ENCODE peak calls at places on chromosomes 4 and X, in ten cellular contexts. One of them, this sample, is unnamed.

GRCh38 chrX:7264399-7264798 is 116.4 kb upstream of the PUDP start:
- DNase-seq in HepG2: no peak
- DNase-seq in transverse colon: no peak
- DNase-seq in upper lobe of left lung: no peak
- DNase-seq in H1: no peak
- DNase-seq in prostate gland: no peak
- DNase-seq in GM12892: no peak
- DNase-seq in HL-60: no peak
- DNase-seq in HCT116: no peak
- DNase-seq in suprapubic skin: no peak
- DNase-seq in this sample: no peak

GRCh38 chrX:108167211-108167872 is 75.8 kb downstream of the ATG4A start:
- DNase-seq in HepG2: no peak
- DNase-seq in transverse colon: no peak
- DNase-seq in upper lobe of left lung: no peak
- DNase-seq in H1: no peak
- DNase-seq in prostate gland: no peak
- DNase-seq in GM12892: no peak
- DNase-seq in HL-60: no peak
- DNase-seq in HCT116: peak
- DNase-seq in suprapubic skin: no peak
- DNase-seq in this sample: no peak

GRCh38 chr4:113472864-113473263 is 288.7 kb downstream of the CAMK2D start:
- DNase-seq in HepG2: no peak
- DNase-seq in transverse colon: no peak
- DNase-seq in upper lobe of left lung: no peak
- DNase-seq in H1: no peak
- DNase-seq in prostate gland: no peak
- DNase-seq in GM12892: no peak
- DNase-seq in HL-60: no peak
- DNase-seq in HCT116: no peak
- DNase-seq in suprapubic skin: no peak
- DNase-seq in this sample: no peak

GRCh38 chrX:149505671-149506070 is 565 bp upstream of the IDS start:
- DNase-seq in HepG2: no peak
- DNase-seq in transverse colon: no peak
- DNase-seq in upper lobe of left lung: no peak
- DNase-seq in H1: no peak
- DNase-seq in prostate gland: no peak
- DNase-seq in GM12892: no peak
- DNase-seq in HL-60: no peak
- DNase-seq in HCT116: no peak
- DNase-seq in suprapubic skin: no peak
- DNase-seq in this sample: no peak

GRCh38 chr4:25769251-25769650 is 93.5 kb downstream of the SEL1L3 start:
- DNase-seq in HepG2: no peak
- DNase-seq in transverse colon: no peak
- DNase-seq in upper lobe of left lung: no peak
- DNase-seq in H1: no peak
- DNase-seq in prostate gland: no peak
- DNase-seq in GM12892: no peak
- DNase-seq in HL-60: no peak
- DNase-seq in HCT116: no peak
- DNase-seq in suprapubic skin: no peak
- DNase-seq in this sample: no peak

GRCh38 chr4:89788243-89789072 is 48.5 kb downstream of the SNCA start:
- DNase-seq in HepG2: no peak
- DNase-seq in transverse colon: no peak
- DNase-seq in upper lobe of left lung: no peak
- DNase-seq in H1: no peak
- DNase-seq in prostate gland: no peak
- DNase-seq in GM12892: no peak
- DNase-seq in HL-60: no peak
- DNase-seq in HCT116: no peak
- DNase-seq in suprapubic skin: no peak
- DNase-seq in this sample: no peak

GRCh38 chr4:16461362-16461761 is 235.1 kb upstream of the TAPT1 start:
- DNase-seq in HepG2: no peak
- DNase-seq in transverse colon: no peak
- DNase-seq in upper lobe of left lung: no peak
- DNase-seq in H1: no peak
- DNase-seq in prostate gland: no peak
- DNase-seq in GM12892: no peak
- DNase-seq in HL-60: no peak
- DNase-seq in HCT116: no peak
- DNase-seq in suprapubic skin: no peak
- DNase-seq in this sample: no peak

GRCh38 chrX:54483946-54484345 is 12.1 kb downstream of the FGD1 start:
- DNase-seq in HepG2: no peak
- DNase-seq in transverse colon: no peak
- DNase-seq in upper lobe of left lung: no peak
- DNase-seq in H1: no peak
- DNase-seq in prostate gland: no peak
- DNase-seq in GM12892: no peak
- DNase-seq in HL-60: no peak
- DNase-seq in HCT116: no peak
- DNase-seq in suprapubic skin: no peak
- DNase-seq in this sample: no peak

GRCh38 chr4:21203416-21203815 is 503.2 kb downstream of the PACRGL start:
- DNase-seq in HepG2: no peak
- DNase-seq in transverse colon: no peak
- DNase-seq in upper lobe of left lung: no peak
- DNase-seq in H1: no peak
- DNase-seq in prostate gland: no peak
- DNase-seq in GM12892: no peak
- DNase-seq in HL-60: no peak
- DNase-seq in HCT116: no peak
- DNase-seq in suprapubic skin: no peak
- DNase-seq in this sample: no peak

GRCh38 chr4:3519468-3520264 is 12.6 kb downstream of the LRPAP1 start:
- DNase-seq in HepG2: no peak
- DNase-seq in transverse colon: peak
- DNase-seq in upper lobe of left lung: peak
- DNase-seq in H1: no peak
- DNase-seq in prostate gland: no peak
- DNase-seq in GM12892: no peak
- DNase-seq in HL-60: no peak
- DNase-seq in HCT116: no peak
- DNase-seq in suprapubic skin: no peak
- DNase-seq in this sample: no peak

GRCh38 chr4:92186239-92186638 is 117.5 kb upstream of the GRID2 start:
- DNase-seq in HepG2: no peak
- DNase-seq in transverse colon: no peak
- DNase-seq in upper lobe of left lung: no peak
- DNase-seq in H1: no peak
- DNase-seq in prostate gland: no peak
- DNase-seq in GM12892: no peak
- DNase-seq in HL-60: no peak
- DNase-seq in HCT116: no peak
- DNase-seq in suprapubic skin: no peak
- DNase-seq in this sample: no peak

GRCh38 chrX:141180851-141181250 is 3.9 kb upstream of the LDOC1 start:
- DNase-seq in HepG2: no peak
- DNase-seq in transverse colon: no peak
- DNase-seq in upper lobe of left lung: no peak
- DNase-seq in H1: no peak
- DNase-seq in prostate gland: no peak
- DNase-seq in GM12892: no peak
- DNase-seq in HL-60: no peak
- DNase-seq in HCT116: no peak
- DNase-seq in suprapubic skin: no peak
- DNase-seq in this sample: no peak

GRCh38 chr4:54440394-54441223 is 211.5 kb downstream of the PDGFRA start:
- DNase-seq in HepG2: no peak
- DNase-seq in transverse colon: no peak
- DNase-seq in upper lobe of left lung: no peak
- DNase-seq in H1: no peak
- DNase-seq in prostate gland: no peak
- DNase-seq in GM12892: no peak
- DNase-seq in HL-60: no peak
- DNase-seq in HCT116: peak
- DNase-seq in suprapubic skin: no peak
- DNase-seq in this sample: no peak

GRCh38 chr4:37023504-37023903 is 221.0 kb upstream of the NWD2 start:
- DNase-seq in HepG2: no peak
- DNase-seq in transverse colon: no peak
- DNase-seq in upper lobe of left lung: no peak
- DNase-seq in H1: no peak
- DNase-seq in prostate gland: no peak
- DNase-seq in GM12892: no peak
- DNase-seq in HL-60: no peak
- DNase-seq in HCT116: no peak
- DNase-seq in suprapubic skin: no peak
- DNase-seq in this sample: no peak

GRCh38 chr4:188903995-188904394 is 764.8 kb downstream of the TRIML1 start:
- DNase-seq in HepG2: no peak
- DNase-seq in transverse colon: no peak
- DNase-seq in upper lobe of left lung: no peak
- DNase-seq in H1: no peak
- DNase-seq in prostate gland: no peak
- DNase-seq in GM12892: no peak
- DNase-seq in HL-60: no peak
- DNase-seq in HCT116: no peak
- DNase-seq in suprapubic skin: no peak
- DNase-seq in this sample: no peak

GRCh38 chr4:47106561-47106960 is 75.2 kb downstream of the GABRB1 start:
- DNase-seq in HepG2: no peak
- DNase-seq in transverse colon: no peak
- DNase-seq in upper lobe of left lung: no peak
- DNase-seq in H1: no peak
- DNase-seq in prostate gland: no peak
- DNase-seq in GM12892: no peak
- DNase-seq in HL-60: no peak
- DNase-seq in HCT116: no peak
- DNase-seq in suprapubic skin: no peak
- DNase-seq in this sample: no peak

DNA sequence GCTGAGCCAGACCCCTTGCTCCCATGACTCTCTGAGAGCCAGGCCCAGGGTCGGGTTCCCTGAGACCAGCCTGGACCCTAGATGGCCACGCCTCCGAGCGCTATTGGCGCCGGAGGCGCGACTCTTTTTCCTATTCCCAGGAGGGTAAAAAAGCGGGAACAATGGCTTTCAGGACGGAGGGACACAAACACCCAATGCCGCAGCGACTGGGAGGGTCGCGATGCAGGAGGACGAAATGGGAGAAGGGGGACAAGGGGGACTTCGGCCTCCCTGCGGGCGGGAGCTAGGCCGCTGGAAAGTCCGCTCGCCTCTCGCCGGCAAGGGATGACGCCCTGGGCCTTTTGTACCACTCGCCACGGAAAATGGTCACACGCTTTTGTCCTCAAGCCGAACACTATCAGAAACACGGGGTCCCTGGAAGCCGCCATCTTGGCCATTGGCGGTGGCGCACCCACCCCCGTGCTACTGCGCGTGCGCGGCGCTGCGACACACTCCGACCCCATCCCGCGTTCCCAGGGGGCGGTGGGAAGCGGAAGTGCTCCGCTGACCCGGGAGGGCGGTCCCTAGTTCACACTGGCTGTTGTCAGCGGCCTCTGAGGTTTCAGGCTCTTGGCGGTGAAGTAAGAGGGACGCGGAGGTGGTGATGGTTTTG is 98.4 kb downstream of the ZNF674 start:
- DNase-seq in HepG2: peak
- DNase-seq in transverse colon: peak
- DNase-seq in upper lobe of left lung: peak
- DNase-seq in H1: peak
- DNase-seq in prostate gland: peak
- DNase-seq in GM12892: peak
- DNase-seq in HL-60: peak
- DNase-seq in HCT116: peak
- DNase-seq in suprapubic skin: peak
- DNase-seq in this sample: peak
- TF ChIP-seq POLR2AphosphoS5 in HepG2: peak
- TF ChIP-seq POLR2AphosphoS5 in transverse colon: no peak
- TF ChIP-seq POLR2AphosphoS5 in upper lobe of left lung: peak
- TF ChIP-seq POLR2AphosphoS5 in H1: peak
- TF ChIP-seq POLR2AphosphoS5 in prostate gland: peak
- TF ChIP-seq POLR2AphosphoS5 in GM12892: peak
- TF ChIP-seq POLR2AphosphoS5 in HL-60: peak
- TF ChIP-seq POLR2AphosphoS5 in HCT116: peak
- TF ChIP-seq POLR2AphosphoS5 in suprapubic skin: no peak
- TF ChIP-seq POLR2AphosphoS5 in this sample: peak

GRCh38 chrX:53088136-53088974 is 5.6 kb upstream of the KANTR start:
- DNase-seq in HepG2: no peak
- DNase-seq in transverse colon: peak
- DNase-seq in upper lobe of left lung: peak
- DNase-seq in H1: peak
- DNase-seq in prostate gland: peak
- DNase-seq in GM12892: peak
- DNase-seq in HL-60: no peak
- DNase-seq in HCT116: no peak
- DNase-seq in suprapubic skin: peak
- DNase-seq in this sample: peak
- TF ChIP-seq POLR2AphosphoS5 in HepG2: no peak
- TF ChIP-seq POLR2AphosphoS5 in transverse colon: no peak
- TF ChIP-seq POLR2AphosphoS5 in upper lobe of left lung: peak
- TF ChIP-seq POLR2AphosphoS5 in H1: peak
- TF ChIP-seq POLR2AphosphoS5 in prostate gland: peak
- TF ChIP-seq POLR2AphosphoS5 in GM12892: peak
- TF ChIP-seq POLR2AphosphoS5 in HL-60: no peak
- TF ChIP-seq POLR2AphosphoS5 in HCT116: no peak
- TF ChIP-seq POLR2AphosphoS5 in suprapubic skin: no peak
- TF ChIP-seq POLR2AphosphoS5 in this sample: peak

GRCh38 chr4:24477919-24478318 is 106.4 kb downstream of the DHX15 start:
- DNase-seq in HepG2: no peak
- DNase-seq in transverse colon: no peak
- DNase-seq in upper lobe of left lung: no peak
- DNase-seq in H1: no peak
- DNase-seq in prostate gland: no peak
- DNase-seq in GM12892: no peak
- DNase-seq in HL-60: no peak
- DNase-seq in HCT116: no peak
- DNase-seq in suprapubic skin: no peak
- DNase-seq in this sample: no peak
- TF ChIP-seq POLR2AphosphoS5 in HepG2: no peak
- TF ChIP-seq POLR2AphosphoS5 in transverse colon: no peak
- TF ChIP-seq POLR2AphosphoS5 in upper lobe of left lung: no peak
- TF ChIP-seq POLR2AphosphoS5 in H1: no peak
- TF ChIP-seq POLR2AphosphoS5 in prostate gland: no peak
- TF ChIP-seq POLR2AphosphoS5 in GM12892: no peak
- TF ChIP-seq POLR2AphosphoS5 in HL-60: no peak
- TF ChIP-seq POLR2AphosphoS5 in HCT116: no peak
- TF ChIP-seq POLR2AphosphoS5 in suprapubic skin: no peak
- TF ChIP-seq POLR2AphosphoS5 in this sample: no peak

DNA sequence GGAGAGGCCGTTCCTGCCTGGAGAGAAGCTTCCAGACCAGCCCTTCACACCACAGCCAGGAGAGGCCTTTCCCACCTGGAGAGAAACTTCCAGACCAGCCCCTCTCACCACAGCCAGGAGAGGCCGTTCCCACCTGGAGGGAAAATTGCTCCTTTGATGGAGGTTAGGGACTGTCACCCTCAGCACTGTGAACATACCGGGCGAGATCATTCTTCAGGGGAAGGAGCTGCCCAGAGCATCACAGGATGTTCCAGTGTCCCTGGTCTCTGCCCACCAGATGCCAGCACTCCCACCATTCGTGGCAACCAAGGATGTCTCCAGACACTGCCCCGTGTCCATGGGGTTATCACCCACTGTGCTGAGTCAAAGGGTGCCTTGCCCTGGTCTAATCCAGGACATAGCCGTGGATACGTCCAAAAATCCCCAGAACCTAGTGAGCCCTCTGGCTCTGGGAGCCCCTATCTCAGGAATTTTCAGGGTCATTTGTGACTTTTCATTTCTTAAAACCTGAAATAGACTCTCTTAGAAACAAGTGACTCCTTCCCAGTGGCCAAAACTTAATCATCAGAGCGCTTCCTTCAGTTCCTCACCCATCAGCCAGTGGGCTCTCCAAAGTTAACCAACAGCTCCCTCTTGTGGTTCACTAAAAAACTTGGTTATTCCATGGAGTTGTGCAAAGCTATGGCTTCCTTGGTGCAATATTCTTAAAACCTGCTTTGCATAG is 80.2 kb downstream of the CRMP1 start:
- DNase-seq in HepG2: peak
- DNase-seq in transverse colon: no peak
- DNase-seq in upper lobe of left lung: no peak
- DNase-seq in H1: no peak
- DNase-seq in prostate gland: peak
- DNase-seq in GM12892: peak
- DNase-seq in HL-60: peak
- DNase-seq in HCT116: peak
- DNase-seq in suprapubic skin: no peak
- DNase-seq in this sample: no peak
- TF ChIP-seq POLR2AphosphoS5 in HepG2: no peak
- TF ChIP-seq POLR2AphosphoS5 in transverse colon: no peak
- TF ChIP-seq POLR2AphosphoS5 in upper lobe of left lung: no peak
- TF ChIP-seq POLR2AphosphoS5 in H1: peak
- TF ChIP-seq POLR2AphosphoS5 in prostate gland: no peak
- TF ChIP-seq POLR2AphosphoS5 in GM12892: no peak
- TF ChIP-seq POLR2AphosphoS5 in HL-60: no peak
- TF ChIP-seq POLR2AphosphoS5 in HCT116: no peak
- TF ChIP-seq POLR2AphosphoS5 in suprapubic skin: no peak
- TF ChIP-seq POLR2AphosphoS5 in this sample: no peak

This sample was measured in esophagus muscularis mucosa.